ENCODE peak calls at places on chromosomes 11 and 22, in nine cellular contexts. Q is A172; L is tibial artery; O is stimulated activated CD8-positive, alpha-beta memory T cell treated with anti-CD3 and anti-CD28 coated beads, Interleukin-15, amount 100 ng/mL, for 4 hours; M is PC-9; W is activated naive CD8-positive, alpha-beta T cell treated with anti-CD3 and anti-CD28 coated beads, Interleukin-2, amount 10 ng/mL, durations not matched to agents 7 days and 5 days; F is NCI-H510A; T is SW480; N is pancreas. G is an unnamed sample.

GRCh38 chr11:121634889-121635288 is 182.1 kb upstream of the SORL1-AS1 start:
- DNase-seq in Q (peak; percentile 29), L (no peak), O (no peak), M (no peak), W (no peak), F (no peak), T (peak; percentile 13), N (no peak), G (no peak)

GRCh38 chr11:130109441-130109840 is 39.7 kb downstream of the APLP2 start:
- DNase-seq in Q (no peak), L (no peak), O (no peak), M (no peak), W (no peak), F (no peak), T (no peak), N (no peak), G (no peak)

GRCh38 chr11:46913484-46913883 is 4.9 kb downstream of the LRP4 start:
- DNase-seq in Q (no peak), L (no peak), O (no peak), M (no peak), W (no peak), F (no peak), T (no peak), N (no peak), G (no peak)

GRCh38 chr22:30445438-30445936 is 19.9 kb downstream of the MTFP1 start:
- DNase-seq in Q (no peak), L (no peak), O (no peak), M (no peak), W (no peak), F (no peak), T (no peak), N (no peak), G (no peak)

GRCh38 chr22:19206287-19206686 is 27.8 kb upstream of the SLC25A1 start:
- DNase-seq in Q (no peak), L (no peak), O (no peak), M (no peak), W (no peak), F (no peak), T (no peak), N (no peak), G (no peak)

GRCh38 chr11:2088284-2088683 is 50.9 kb downstream of the IGF2 start:
- DNase-seq in Q (no peak), L (no peak), O (no peak), M (no peak), W (no peak), F (no peak), T (no peak), N (no peak), G (peak; percentile 28)

GRCh38 chr11:4467811-4468606 is 14.4 kb upstream of the OR52K1 start:
- DNase-seq in Q (no peak), L (no peak), O (no peak), M (no peak), W (no peak), F (no peak), T (no peak), N (no peak), G (no peak)

GRCh38 chr11:75325713-75326438 is 25.6 kb downstream of the ARRB1 start:
- DNase-seq in Q (peak; percentile 89), L (peak; percentile 79), O (no peak), M (no peak), W (no peak), F (no peak), T (peak; percentile 12), N (peak; percentile 64), G (no peak)

GRCh38 chr22:20725987-20726558 is 47.8 kb upstream of the SERPIND1 start:
- DNase-seq in Q (peak; percentile 48), L (no peak), O (no peak), M (no peak), W (no peak), F (no peak), T (no peak), N (no peak), G (no peak)

GRCh38 chr22:45026511-45026910 is 16.7 kb upstream of the PHF21B start:
- DNase-seq in Q (no peak), L (no peak), O (no peak), M (no peak), W (no peak), F (no peak), T (no peak), N (no peak), G (no peak)

GRCh38 chr11:67780056-67780455 is 105.6 kb upstream of the ALDH3B2 start:
- DNase-seq in Q (no peak), L (no peak), O (no peak), M (no peak), W (no peak), F (no peak), T (no peak), N (no peak), G (no peak)

GRCh38 chr22:41801886-41802285 is 1.4 kb downstream of the CCDC134 start:
- DNase-seq in Q (no peak), L (no peak), O (no peak), M (no peak), W (no peak), F (no peak), T (no peak), N (no peak), G (no peak)

GRCh38 chr22:42792909-42793847 is 63.9 kb downstream of the ARFGAP3 start:
- DNase-seq in Q (no peak), L (peak; percentile 58), O (no peak), M (no peak), W (peak; percentile 10), F (no peak), T (no peak), N (no peak), G (no peak)

GRCh38 chr11:8671242-8671641 is 11.2 kb downstream of the TRIM66 start:
- DNase-seq in Q (peak; percentile 94), L (peak; percentile 75), O (no peak), M (no peak), W (no peak), F (no peak), T (no peak), N (no peak), G (peak; percentile 83)

GRCh38 chr11:100562102-100562501 is 125.0 kb upstream of the ARHGAP42 start:
- DNase-seq in Q (peak; percentile 68), L (no peak), O (no peak), M (peak; percentile 86), W (no peak), F (no peak), T (peak; percentile 13), N (no peak), G (no peak)

GRCh38 chr11:117020873-117021564 is 77.2 kb downstream of the SIK3 start:
- DNase-seq in Q (no peak), L (no peak), O (no peak), M (no peak), W (no peak), F (no peak), T (no peak), N (no peak), G (no peak)

GRCh38 chr22:28075260-28075981 is 156.4 kb upstream of the PITPNB start:
- DNase-seq in Q (peak; percentile 58), L (no peak), O (no peak), M (no peak), W (no peak), F (no peak), T (peak; percentile 18), N (peak; percentile 60), G (no peak)

GRCh38 chr11:73428227-73428626 is 52.0 kb downstream of the RELT start:
- DNase-seq in Q (no peak), L (no peak), O (no peak), M (no peak), W (no peak), F (no peak), T (no peak), N (no peak), G (no peak)

GRCh38 chr11:11349051-11349450 is 4.0 kb downstream of the CSNK2A3 start:
- DNase-seq in Q (no peak), L (no peak), O (no peak), M (no peak), W (no peak), F (no peak), T (no peak), N (no peak), G (no peak)

GRCh38 chr11:15216678-15217077 is 102.0 kb downstream of the INSC start:
- DNase-seq in Q (no peak), L (no peak), O (no peak), M (no peak), W (no peak), F (no peak), T (no peak), N (no peak), G (no peak)

GRCh38 chr11:130531061-130531460 is 82.6 kb downstream of the ADAMTS15 start:
- DNase-seq in Q (no peak), L (no peak), O (no peak), M (no peak), W (no peak), F (no peak), T (peak; percentile 41), N (no peak), G (no peak)

GRCh38 chr22:21857501-21857914 is 9.9 kb downstream of the MAPK1 start:
- DNase-seq in Q (no peak), L (no peak), O (no peak), M (no peak), W (no peak), F (no peak), T (no peak), N (no peak), G (no peak)

GRCh38 chr11:61688368-61689163 is 8.4 kb downstream of the DAGLA start:
- DNase-seq in Q (no peak), L (peak; percentile 86), O (no peak), M (no peak), W (no peak), F (no peak), T (peak; percentile 72), N (peak; percentile 90), G (peak; percentile 29)

GRCh38 chr11:69148377-69148762 is 7.4 kb upstream of the SMIM38 start:
- DNase-seq in Q (no peak), L (peak; percentile 34), O (no peak), M (no peak), W (no peak), F (no peak), T (no peak), N (no peak), G (no peak)

GRCh38 chr11:27934830-27935145 is 173.2 kb downstream of the KIF18A start:
- DNase-seq in Q (peak; percentile 98), L (no peak), O (no peak), M (peak; percentile 66), W (no peak), F (no peak), T (peak; percentile 28), N (no peak), G (no peak)

GRCh38 chr11:12088047-12088481 is 22.3 kb upstream of the MICAL2 start:
- DNase-seq in Q (peak; percentile 94), L (peak; percentile 89), O (no peak), M (peak; percentile 63), W (no peak), F (no peak), T (peak; percentile 58), N (no peak), G (no peak)

G was measured in H9.